ENCODE peak calls at places on chromosomes 2 and 18, in four cellular contexts. K, Y, T and S are unnamed samples.

GRCh38 chr2:196840171-196840570 is 31.0 kb upstream of the C2orf66 start:
- DNase-seq in T (no peak), K (no peak), Y (no peak), S (no peak)

GRCh38 chr2:31384351-31384750 is 30.2 kb downstream of the XDH start:
- DNase-seq in T (no peak), Y (no peak), K (no peak), S (peak)

GRCh38 chr18:51195602-51196115 is 1.8 kb downstream of the MEX3C start:
- DNase-seq in Y (no peak), K (peak), T (no peak), S (peak)

GRCh38 chr2:170711774-170712652 is 3.1 kb upstream of the SP5 start:
- DNase-seq in T (no peak), K (peak), Y (no peak), S (no peak)

GRCh38 chr2:86062043-86062442 is 43.6 kb downstream of the POLR1A start:
- DNase-seq in T (no peak), K (peak), Y (no peak), S (peak)

GRCh38 chr2:204072443-204073324 is 136.1 kb downstream of the ICOS start:
- DNase-seq in Y (peak), T (no peak), K (peak), S (peak)

GRCh38 chr18:48767090-48767670 is 183.6 kb downstream of the SMAD7 start:
- DNase-seq in T (no peak), K (no peak), Y (no peak), S (no peak)

GRCh38 chr2:218981390-218982311 is 3.3 kb downstream of the FEV start:
- DNase-seq in Y (no peak), T (no peak), K (no peak), S (peak)

GRCh38 chr18:63588869-63589268 is 1.7 kb downstream of the SERPINB13 start:
- DNase-seq in T (no peak), K (no peak), Y (no peak), S (no peak)

GRCh38 chr18:22604390-22604985 is 186.8 kb upstream of the CTAGE1 start:
- DNase-seq in T (no peak), K (no peak), Y (no peak), S (no peak)

GRCh38 chr18:47969851-47970250 is 39.4 kb upstream of the SMAD2 start:
- DNase-seq in Y (no peak), K (no peak), T (no peak), S (no peak)

GRCh38 chr2:236646871-236647270 is 77.2 kb downstream of the ACKR3 start:
- DNase-seq in K (no peak), T (no peak), Y (no peak), S (no peak)

GRCh38 chr2:223532712-223533111 is 69.4 kb downstream of the SCG2 start:
- DNase-seq in K (no peak), Y (no peak), T (no peak), S (no peak)

GRCh38 chr2:218861645-218862318 is 2.2 kb downstream of the WNT6 start:
- DNase-seq in Y (no peak), T (no peak), K (no peak), S (no peak)

GRCh38 chr2:27288610-27289009 is 6.4 kb downstream of the TRIM54 start:
- DNase-seq in T (no peak), Y (no peak), K (no peak), S (no peak)

GRCh38 chr18:41378628-41379027 is 576.4 kb upstream of the PIK3C3 start:
- DNase-seq in K (no peak), T (no peak), Y (no peak), S (peak)

GRCh38 chr2:68318686-68319396 is 908 bp downstream of the CNRIP1 start:
- DNase-seq in T (no peak), K (no peak), Y (no peak), S (peak)

GRCh38 chr18:7923105-7923504 is 356.0 kb downstream of the PTPRM start:
- DNase-seq in T (no peak), K (no peak), Y (no peak), S (no peak)

GRCh38 chr18:55932675-55933074 is 344.7 kb upstream of the TCF4 start:
- DNase-seq in T (no peak), Y (no peak), K (no peak), S (no peak)

DNA sequence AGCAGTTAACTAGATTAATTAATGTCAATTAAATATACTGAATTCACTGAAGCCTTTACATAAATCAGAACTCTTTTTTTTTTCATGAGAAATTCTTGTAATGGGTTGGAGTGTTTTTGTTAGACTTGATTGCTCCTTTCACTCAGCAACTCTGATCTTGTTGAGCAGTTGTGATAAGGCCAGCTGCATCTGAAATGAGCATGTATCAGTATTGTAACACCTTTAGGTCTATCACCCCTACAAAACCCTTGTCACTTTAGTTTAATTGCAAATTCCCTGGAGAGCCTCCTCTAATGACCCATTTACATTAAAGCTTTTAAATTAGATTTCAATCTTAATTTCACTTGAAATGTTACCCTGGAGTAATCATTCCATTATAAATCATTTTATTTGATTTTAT is 346.8 kb upstream of the TCF4 start:
- DNase-seq in T (no peak), Y (no peak), K (no peak), S (no peak)
- TF ChIP-seq MYC in T (no peak), Y (no peak), K (no peak), S (no peak)

DNA sequence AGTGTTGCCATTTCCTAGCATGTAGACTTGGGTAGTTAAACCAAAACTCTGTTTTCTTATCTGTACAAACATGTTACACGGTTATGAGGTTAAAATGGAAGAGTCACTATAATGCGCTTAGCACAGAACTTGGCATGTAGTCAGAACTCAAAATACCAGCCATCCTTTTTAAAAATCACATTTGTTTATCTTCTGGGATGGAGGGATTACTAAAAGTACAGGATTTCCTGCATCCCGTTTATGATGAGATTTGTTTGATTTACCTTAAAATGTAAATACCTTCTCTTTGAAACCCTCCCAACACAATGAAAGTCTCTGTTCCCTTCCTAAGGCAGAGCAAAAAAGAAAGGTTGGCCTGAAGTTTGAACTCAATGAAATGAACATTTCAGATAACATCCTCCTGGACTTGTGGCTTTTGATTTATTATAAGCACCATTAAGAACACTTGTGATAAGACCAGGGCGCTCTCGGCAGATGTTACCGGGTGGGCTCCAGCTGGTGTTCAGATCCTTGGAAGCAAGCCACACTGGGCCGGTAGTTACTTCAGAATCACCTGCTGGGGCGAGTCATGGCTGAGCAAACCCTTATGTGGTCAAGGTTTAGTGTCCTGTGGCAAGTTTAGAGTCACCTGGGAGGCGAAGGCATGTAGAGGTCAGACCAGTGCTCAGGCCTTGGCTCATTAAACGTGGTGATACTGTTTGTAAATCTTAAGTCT is 105.7 kb downstream of the MGAT5 start:
- DNase-seq in Y (no peak), K (peak), T (no peak), S (no peak)
- TF ChIP-seq EP300 in Y (no peak), K (no peak), T (no peak), S (no peak)

GRCh38 chr2:34188464-34188863 is 589.4 kb upstream of the FAM98A start:
- DNase-seq in K (no peak), Y (no peak), T (no peak), S (no peak)

GRCh38 chr2:34193164-34193563 is 594.1 kb upstream of the FAM98A start:
- DNase-seq in T (no peak), Y (no peak), K (no peak), S (no peak)
- TF ChIP-seq MYC in T (no peak), Y (no peak), K (no peak), S (no peak)

DNA sequence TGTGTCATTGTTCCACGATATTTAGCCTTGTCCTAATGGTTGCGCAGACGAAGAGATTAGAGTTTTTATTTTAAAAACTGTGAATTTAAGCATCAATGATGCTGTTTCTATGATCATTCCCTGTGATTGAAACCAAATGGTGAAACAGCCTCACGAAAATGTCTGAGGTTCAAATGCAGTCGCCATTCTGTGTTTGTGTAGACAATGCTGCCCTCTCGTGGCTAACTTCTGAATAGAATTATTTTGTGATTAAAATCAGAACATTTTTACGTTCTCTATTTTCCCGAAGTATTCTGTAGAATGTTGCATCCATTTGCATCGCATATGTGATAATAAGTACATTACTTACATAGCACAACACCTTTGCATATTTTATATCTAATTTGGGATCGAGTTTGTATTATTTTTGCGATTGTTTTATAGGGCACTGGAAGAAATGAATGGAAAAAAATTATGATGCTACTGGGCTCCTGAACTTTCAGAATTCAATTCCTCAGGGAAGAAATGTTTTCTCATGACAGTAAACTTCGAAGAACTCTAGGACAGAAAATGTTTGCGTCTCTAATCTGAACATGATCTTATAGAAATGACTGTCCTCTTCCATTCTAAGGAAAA is 54.8 kb upstream of the CREB1 start:
- DNase-seq in Y (peak), K (peak), T (no peak), S (no peak)
- TF ChIP-seq EP300 in Y (no peak), K (no peak), T (no peak), S (no peak)

GRCh38 chr2:58137856-58138255 is 91.2 kb downstream of the VRK2 start:
- DNase-seq in T (no peak), K (no peak), Y (no peak), S (no peak)
- TF ChIP-seq MYC in T (no peak), K (no peak), Y (no peak), S (no peak)

GRCh38 chr2:220219371-220219770 is 591.9 kb downstream of the SLC4A3 start:
- DNase-seq in K (no peak), T (no peak), Y (no peak), S (no peak)

GRCh38 chr2:220220009-220220408 is 592.6 kb downstream of the SLC4A3 start:
- DNase-seq in T (no peak), Y (no peak), K (no peak), S (no peak)

DNA sequence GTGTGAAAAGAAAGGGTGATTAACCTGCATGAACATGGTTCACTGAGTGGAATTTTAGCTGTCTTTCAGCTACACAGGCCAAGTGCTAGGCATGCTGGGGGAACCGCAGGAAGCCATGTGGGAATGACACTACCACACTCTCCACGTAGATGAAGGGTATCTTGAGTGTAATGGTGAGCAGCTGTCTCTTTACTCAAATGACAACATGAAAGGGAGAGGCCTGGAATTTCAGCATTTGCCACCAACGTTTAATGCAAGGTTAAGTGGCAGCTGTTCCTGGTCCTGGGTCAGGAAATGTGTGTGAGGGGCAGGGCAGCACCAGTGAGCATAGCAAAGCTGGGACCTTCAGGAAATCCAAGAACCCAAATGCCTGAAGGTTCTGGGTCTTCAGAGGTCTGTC is 588.4 kb downstream of the SLC4A3 start:
- DNase-seq in Y (no peak), K (no peak), T (no peak), S (no peak)
- TF ChIP-seq EP300 in Y (no peak), K (no peak), T (no peak), S (no peak)

GRCh38 chr2:233081232-233081730 is 21.1 kb downstream of the INPP5D start:
- DNase-seq in T (no peak), Y (no peak), K (no peak), S (no peak)

GRCh38 chr2:233082934-233083755 is 23.0 kb downstream of the INPP5D start:
- DNase-seq in Y (no peak), K (no peak), T (no peak), S (no peak)

GRCh38 chr2:233081731-233082221 is 21.6 kb downstream of the INPP5D start:
- DNase-seq in K (no peak), T (no peak), Y (no peak), S (no peak)

GRCh38 chr2:233083782-233084181 is 23.6 kb downstream of the INPP5D start:
- DNase-seq in Y (no peak), K (no peak), T (no peak), S (no peak)

GRCh38 chr2:233082222-233082933 is 22.2 kb downstream of the INPP5D start:
- DNase-seq in K (no peak), Y (no peak), T (peak), S (no peak)
- TF ChIP-seq MYC in K (no peak), Y (no peak), T (no peak), S (no peak)